ENCODE peak calls at places on chromosome 2, in nine cellular contexts. M is GM04504; Q is anterior cingulate cortex; Z is HuH-7.5; C is epithelial cell of proximal tubule; F is adrenal gland; H is HS-5; T is C1 segment of cervical spinal cord; R is stimulated activated CD8-positive, alpha-beta memory T cell treated with anti-CD3 and anti-CD28 coated beads, Interleukin-7, amount 100 ng/mL, for 48 hours. S is an unnamed sample.

GRCh38 chr2:157735532-157735931 is 106.9 kb upstream of the ACVR1C start:
- DNase-seq in R (no peak), H (no peak), Q (no peak), Z (no peak), C (no peak), T (no peak), F (no peak), M (no peak), S (no peak)

GRCh38 chr2:232276084-232276738 is 102.3 kb upstream of the ALPP start:
- DNase-seq in T (no peak), H (no peak), F (no peak), R (no peak), M (no peak), Q (no peak), C (no peak), Z (no peak), S (no peak)

GRCh38 chr2:128319773-128320608 is 1.3 kb upstream of the HS6ST1 start:
- DNase-seq in Z (no peak), T (no peak), M (no peak), H (no peak), Q (no peak), R (no peak), F (no peak), C (no peak), S (no peak)

GRCh38 chr2:224046752-224047151 is 7.7 kb upstream of the SERPINE2 start:
- DNase-seq in F (no peak), Q (no peak), C (no peak), H (no peak), R (no peak), M (no peak), T (no peak), Z (no peak), S (no peak)

GRCh38 chr2:66497706-66498596 is 63.0 kb downstream of the MEIS1 start:
- DNase-seq in F (no peak), Q (no peak), M (no peak), T (no peak), Z (no peak), R (no peak), C (no peak), H (no peak), S (peak)

GRCh38 chr2:149184994-149185393 is 145.4 kb upstream of the LYPD6 start:
- DNase-seq in Q (no peak), M (no peak), F (no peak), R (no peak), C (no peak), Z (no peak), T (no peak), H (no peak), S (no peak)

GRCh38 chr2:25885933-25886332 is 7.6 kb upstream of the ASXL2 start:
- DNase-seq in C (no peak), F (no peak), Q (no peak), R (no peak), T (no peak), H (peak), Z (no peak), M (no peak), S (no peak)

GRCh38 chr2:197184959-197185586 is 125.5 kb downstream of the ANKRD44 start:
- DNase-seq in Z (no peak), M (no peak), R (no peak), F (peak), T (peak), H (no peak), Q (peak), C (peak), S (no peak)

GRCh38 chr2:147646999-147647588 is 197.7 kb upstream of the ACVR2A start:
- DNase-seq in M (no peak), Z (no peak), F (no peak), R (no peak), H (no peak), T (no peak), Q (no peak), C (no peak), S (no peak)

GRCh38 chr2:219125225-219125885 is 35.3 kb downstream of the NHEJ1 start:
- DNase-seq in Q (no peak), Z (no peak), R (no peak), C (peak), H (peak), M (no peak), T (no peak), F (peak), S (no peak)

GRCh38 chr2:67436221-67436620 is 39.1 kb downstream of the ETAA1 start:
- DNase-seq in F (no peak), H (no peak), C (no peak), R (no peak), Z (no peak), M (no peak), Q (no peak), T (no peak), S (no peak)

GRCh38 chr2:141828761-141829160 is 302.1 kb downstream of the LRP1B start:
- DNase-seq in Z (no peak), T (no peak), F (no peak), Q (no peak), C (no peak), R (no peak), M (no peak), H (no peak), S (no peak)

GRCh38 chr2:202604699-202605098 is 30.1 kb upstream of the FAM117B start:
- DNase-seq in T (no peak), C (no peak), M (no peak), H (no peak), R (no peak), Q (no peak), F (no peak), Z (no peak), S (no peak)

GRCh38 chr2:180696005-180696404 is 284.4 kb upstream of the UBE2E3 start:
- DNase-seq in F (no peak), M (no peak), Z (no peak), H (no peak), C (no peak), T (no peak), Q (no peak), R (no peak), S (no peak)

GRCh38 chr2:128198666-128199065 is 107.7 kb downstream of the UGGT1 start:
- DNase-seq in Q (no peak), F (no peak), H (no peak), R (no peak), Z (no peak), T (no peak), M (no peak), C (no peak), S (no peak)

S was measured in WERI-Rb-1.